ENCODE peak calls at places on chromosome 12, in six cellular contexts. O is ELR, U is GM20000, I is astrocyte of the cerebellum, R is NCI-H1436, B is left ventricle myocardium inferior. Q is an unnamed sample.

GRCh38 chr12:46049665-46050064 is 59.3 kb upstream of the SCAF11 start:
- DNase-seq in O (peak; percentile 18), U (no peak), I (no peak), R (no peak), B (no peak), Q (no peak)

GRCh38 chr12:1199700-1200099 is 208.7 kb downstream of the ERC1 start:
- DNase-seq in O (no peak), U (no peak), I (no peak), R (no peak), B (no peak), Q (no peak)

GRCh38 chr12:84817297-84817696 is 95.3 kb downstream of the SLC6A15 start:
- DNase-seq in O (no peak), U (no peak), I (no peak), R (no peak), B (no peak), Q (no peak)

GRCh38 chr12:97386133-97386581 is 76.4 kb upstream of the RMST start:
- DNase-seq in O (no peak), U (no peak), I (peak; percentile 91), R (no peak), B (no peak), Q (no peak)

GRCh38 chr12:89225808-89226368 is 126.4 kb downstream of the DUSP6 start:
- DNase-seq in O (peak; percentile 95), U (peak; percentile 5), I (peak; percentile 35), R (no peak), B (no peak), Q (peak; percentile 57)

GRCh38 chr12:23906329-23906728 is 43.1 kb downstream of the SOX5 start:
- DNase-seq in O (peak; percentile 48), U (no peak), I (peak; percentile 89), R (no peak), B (no peak), Q (no peak)

GRCh38 chr12:110686294-110686903 is 2.5 kb downstream of the HVCN1 start:
- DNase-seq in O (no peak), U (peak; percentile 27), I (no peak), R (no peak), B (no peak), Q (peak; percentile 51)

GRCh38 chr12:106126441-106127288 is 12.1 kb downstream of the NUAK1 start:
- DNase-seq in O (peak; percentile 72), U (no peak), I (no peak), R (no peak), B (no peak), Q (no peak)

GRCh38 chr12:110822821-110823415 is 23.9 kb upstream of the CCDC63 start:
- DNase-seq in O (no peak), U (no peak), I (no peak), R (no peak), B (no peak), Q (peak; percentile 42)

GRCh38 chr12:86275356-86275755 is 19.2 kb upstream of the MGAT4C start:
- DNase-seq in O (no peak), U (no peak), I (no peak), R (no peak), B (no peak), Q (no peak)

GRCh38 chr12:47281667-47282171 is 202.0 kb upstream of the AMIGO2 start:
- DNase-seq in O (peak; percentile 50), U (no peak), I (no peak), R (no peak), B (no peak), Q (no peak)

GRCh38 chr12:65666876-65667275 is 157.4 kb upstream of the HMGA2 start:
- DNase-seq in O (peak; percentile 66), U (peak; percentile 12), I (no peak), R (no peak), B (no peak), Q (peak; percentile 27)

GRCh38 chr12:66467932-66468331 is 165.6 kb downstream of the HELB start:
- DNase-seq in O (peak; percentile 22), U (no peak), I (no peak), R (no peak), B (no peak), Q (peak; percentile 23)

GRCh38 chr12:118183711-118184110 is 47.8 kb downstream of the PEBP1 start:
- DNase-seq in O (peak; percentile 35), U (no peak), I (no peak), R (no peak), B (no peak), Q (no peak)